ENCODE peak calls at places on chromosomes 5 and 9, in seven cellular contexts. U, J, T, W, N, E and H are unnamed samples.

GRCh38 chr5:139446956-139447779 is 7.8 kb upstream of the DNAJC18 start:
- DNase-seq in J (no peak), U (peak; percentile 58), E (no peak), N (peak; percentile 31), T (no peak), W (no peak), H (no peak)

GRCh38 chr5:137631453-137631852 is 104.4 kb downstream of the KLHL3 start:
- DNase-seq in T (no peak), J (no peak), E (no peak), U (no peak), N (no peak), W (no peak), H (no peak)

GRCh38 chr5:135492319-135492626 is 40.1 kb upstream of the TIFAB start:
- DNase-seq in W (no peak), T (no peak), J (no peak), E (no peak), U (no peak), N (no peak), H (no peak)

GRCh38 chr5:138975098-138975847 is 100.1 kb upstream of the LRRTM2 start:
- DNase-seq in W (peak; percentile 70), N (peak; percentile 84), T (peak; percentile 60), U (no peak), J (peak; percentile 24), E (peak; percentile 42), H (no peak)

GRCh38 chr5:180349391-180349790 is 3.7 kb downstream of the GFPT2 start:
- DNase-seq in J (no peak), E (no peak), T (no peak), N (no peak), W (no peak), U (no peak), H (no peak)

GRCh38 chr5:170503970-170504525 is at the start of gene KCNIP1:
- DNase-seq in T (peak; percentile 65), E (peak; percentile 43), N (no peak), U (no peak), W (no peak), J (peak; percentile 87), H (peak; percentile 35)

GRCh38 chr5:159163027-159163699 is 46.2 kb downstream of the RNF145 start:
- DNase-seq in E (no peak), N (peak; percentile 94), W (no peak), U (peak; percentile 25), T (no peak), J (no peak), H (no peak)

GRCh38 chr5:123543438-123543837 is 31.5 kb downstream of the CSNK1G3 start:
- DNase-seq in T (no peak), W (no peak), E (no peak), U (no peak), N (no peak), J (no peak), H (no peak)

GRCh38 chr5:65721050-65721774 is 697 bp downstream of the SGTB start:
- DNase-seq in U (peak; percentile 24), E (peak; percentile 74), W (peak; percentile 76), J (peak; percentile 73), T (peak; percentile 69), N (peak; percentile 66), H (peak; percentile 22)

GRCh38 chr5:147162740-147163139 is 72.1 kb upstream of the STK32A start:
- DNase-seq in N (no peak), E (no peak), W (no peak), J (no peak), U (no peak), T (peak; percentile 12), H (no peak)

GRCh38 chr9:38120961-38121360 is 51.9 kb upstream of the SHB start:
- DNase-seq in N (no peak), U (no peak), E (no peak), W (no peak), J (no peak), T (no peak), H (no peak)

GRCh38 chr5:145072880-145073279 is 762.3 kb downstream of the PRELID2 start:
- DNase-seq in W (no peak), U (no peak), J (no peak), T (no peak), E (no peak), N (no peak), H (no peak)

GRCh38 chr5:153613143-153613542 is 122.7 kb downstream of the GRIA1 start:
- DNase-seq in J (no peak), T (no peak), E (no peak), U (no peak), N (peak; percentile 78), W (no peak), H (no peak)

GRCh38 chr5:179967489-179967888 is 59.8 kb upstream of the TBC1D9B start:
- DNase-seq in J (no peak), N (no peak), U (no peak), T (peak; percentile 49), W (no peak), E (no peak), H (no peak)

GRCh38 chr5:115857621-115858349 is 16.1 kb downstream of the AP3S1 start:
- DNase-seq in E (no peak), T (no peak), N (no peak), U (no peak), J (no peak), W (no peak), H (no peak)

GRCh38 chr9:85089188-85089969 is 419.9 kb downstream of the NTRK2 start:
- DNase-seq in W (no peak), E (no peak), T (no peak), U (no peak), J (peak; percentile 13), N (no peak), H (no peak)

GRCh38 chr9:77893706-77894105 is 137.9 kb downstream of the GNAQ start:
- DNase-seq in U (no peak), E (no peak), J (peak; percentile 69), T (no peak), N (no peak), W (no peak), H (no peak)

GRCh38 chr5:72063219-72063819 is 44.0 kb upstream of the MAP1B start:
- DNase-seq in U (peak; percentile 24), N (peak; percentile 17), J (peak; percentile 87), E (no peak), T (peak; percentile 39), W (no peak), H (peak; percentile 24)

GRCh38 chr9:76215066-76215465 is 179.2 kb downstream of the RFK start:
- DNase-seq in U (no peak), N (peak; percentile 83), T (peak; percentile 14), W (no peak), J (peak; percentile 66), E (peak; percentile 39), H (no peak)

GRCh38 chr5:112738180-112738560 is 485 bp downstream of the APC start:
- DNase-seq in W (no peak), E (peak; percentile 22), T (no peak), N (no peak), U (peak; percentile 28), J (peak; percentile 59), H (peak; percentile 11)

GRCh38 chr9:125169889-125170288 is 19.7 kb downstream of the PPP6C start:
- DNase-seq in E (no peak), J (no peak), U (no peak), W (no peak), T (no peak), N (no peak), H (no peak)

GRCh38 chr5:78530342-78531096 is 118.1 kb downstream of the LHFPL2 start:
- DNase-seq in E (no peak), U (no peak), N (peak; percentile 100), J (no peak), W (no peak), T (peak; percentile 64), H (no peak)

GRCh38 chr9:90642570-90643539 is at the start of gene DIRAS2:
- DNase-seq in E (peak; percentile 81), N (peak; percentile 39), J (peak; percentile 89), T (peak; percentile 84), U (peak; percentile 35), W (peak; percentile 55), H (peak; percentile 78)
- TF ChIP-seq CTCF in E (peak; percentile 66), N (peak; percentile 39), J (peak; percentile 76), T (peak; percentile 62), U (no peak), W (peak; percentile 31), H (peak; percentile 43)

GRCh38 chr9:34463901-34464232 is 5.3 kb downstream of the DNAI1 start:
- DNase-seq in J (no peak), T (no peak), U (no peak), W (no peak), N (no peak), E (no peak), H (no peak)
- TF ChIP-seq CTCF in J (no peak), T (no peak), U (no peak), W (no peak), N (no peak), E (no peak), H (no peak)

DNA sequence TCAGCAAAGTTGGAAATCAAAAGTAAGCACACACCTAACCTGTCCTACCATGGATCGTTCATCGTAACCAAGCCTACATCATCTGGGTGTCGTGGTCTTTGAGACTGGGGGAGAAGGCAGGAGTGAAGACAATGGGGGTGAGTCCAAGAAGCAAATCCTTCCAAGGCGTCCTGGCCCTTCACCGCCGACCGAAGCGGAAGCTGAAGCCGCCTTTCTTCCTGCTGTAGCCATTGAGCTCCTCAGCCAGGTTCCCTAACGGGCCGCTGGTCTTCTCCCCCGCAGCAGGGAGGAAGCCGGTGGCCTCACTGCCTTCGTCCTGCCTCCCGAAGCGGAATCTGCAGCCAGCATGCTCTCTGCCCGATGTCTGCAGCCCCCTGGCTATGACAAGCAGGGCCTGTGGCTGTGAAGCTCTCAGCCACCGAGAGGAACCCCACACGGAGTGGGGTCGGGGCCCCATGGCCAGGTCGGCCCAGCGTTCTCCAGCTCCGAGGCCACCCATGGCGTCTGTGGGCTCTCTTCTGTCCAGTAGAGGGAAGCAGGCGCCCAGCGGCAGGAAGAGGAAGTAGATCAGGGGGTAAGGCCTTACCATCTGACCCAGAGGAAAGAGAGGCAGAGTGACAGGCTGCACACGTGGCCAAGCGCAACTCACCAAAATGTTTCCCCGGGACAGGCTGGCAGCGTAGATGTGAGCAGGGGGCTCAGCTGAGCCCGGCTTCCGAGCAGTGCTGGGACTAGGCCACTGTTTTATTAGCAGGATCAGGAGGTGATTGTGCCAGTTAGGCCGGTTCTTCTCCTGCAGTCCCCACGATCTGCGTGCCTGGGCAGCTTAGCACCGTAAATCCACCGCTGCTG is 3.1 kb downstream of the QRFP start:
- DNase-seq in W (peak; percentile 73), T (no peak), N (no peak), J (peak; percentile 81), E (peak; percentile 55), U (no peak), H (no peak)
- TF ChIP-seq CTCF in W (no peak), T (peak; percentile 20), N (no peak), J (peak; percentile 71), E (peak; percentile 64), U (no peak), H (no peak)

GRCh38 chr9:121204121-121204520 is 2.5 kb upstream of the RAB14 start:
- DNase-seq in U (no peak), T (no peak), J (no peak), E (no peak), W (no peak), N (no peak), H (no peak)

GRCh38 chr9:121200346-121200745 is 1.3 kb downstream of the RAB14 start:
- DNase-seq in U (no peak), W (no peak), J (no peak), T (peak; percentile 14), N (no peak), E (no peak), H (no peak)

GRCh38 chr9:121201045-121201737 is 478 bp downstream of the RAB14 start:
- DNase-seq in T (peak; percentile 62), E (peak; percentile 53), N (no peak), W (peak; percentile 64), J (peak; percentile 70), U (peak; percentile 43), H (peak; percentile 24)

GRCh38 chr9:121199921-121200320 is 1.7 kb downstream of the RAB14 start:
- DNase-seq in U (no peak), E (no peak), W (no peak), J (no peak), N (no peak), T (no peak), H (no peak)

GRCh38 chr9:121201738-121202533 is at the start of gene RAB14:
- DNase-seq in T (peak; percentile 100), J (peak; percentile 100), E (peak; percentile 100), U (peak; percentile 100), W (peak; percentile 100), N (peak; percentile 88), H (peak; percentile 97)
- TF ChIP-seq CTCF in T (peak; percentile 60), J (peak; percentile 62), E (peak; percentile 60), U (peak; percentile 52), W (peak; percentile 49), N (peak; percentile 41), H (peak; percentile 19)